ENCODE peak calls at places on chromosomes 6 and 20, in six cellular contexts. B is esophagus muscularis mucosa, K is HepG2, D is GM12865, O is breast epithelium, Q is ELR. V is an unnamed sample.

GRCh38 chr6:29965873-29966601 is 23.7 kb downstream of the HLA-A start:
- DNase-seq in B (no peak), K (peak; percentile 95), D (peak; percentile 77), O (peak; percentile 67), Q (peak; percentile 76), V (peak; percentile 89)

GRCh38 chr6:34223381-34223963 is 13.2 kb upstream of the HMGA1 start:
- DNase-seq in B (no peak), K (no peak), D (no peak), O (no peak), Q (no peak), V (no peak)

GRCh38 chr6:143677891-143678737 is at the start of gene PHACTR2:
- DNase-seq in B (peak; percentile 94), K (peak; percentile 76), D (no peak), O (peak; percentile 57), Q (peak; percentile 78), V (peak; percentile 52)

GRCh38 chr6:31057426-31058003 is 47.2 kb downstream of the MUC22 start:
- DNase-seq in B (no peak), K (no peak), D (no peak), O (no peak), Q (peak; percentile 71), V (peak; percentile 20)

GRCh38 chr6:15110721-15111354 is 135.0 kb upstream of the JARID2 start:
- DNase-seq in B (no peak), K (no peak), D (no peak), O (no peak), Q (no peak), V (no peak)

GRCh38 chr6:147081210-147081609 is 123.0 kb upstream of the STXBP5 start:
- DNase-seq in B (no peak), K (no peak), D (no peak), O (no peak), Q (no peak), V (no peak)

GRCh38 chr20:64143018-64143801 is 21.0 kb upstream of the MYT1 start:
- DNase-seq in B (no peak), K (no peak), D (no peak), O (peak; percentile 24), Q (no peak), V (no peak)

GRCh38 chr6:72955666-72956065 is 269.6 kb downstream of the KHDC1L start:
- DNase-seq in B (no peak), K (no peak), D (peak; percentile 17), O (no peak), Q (peak; percentile 28), V (no peak)

GRCh38 chr6:161837854-161838253 is 564.0 kb upstream of the AGPAT4 start:
- DNase-seq in B (peak; percentile 45), K (no peak), D (no peak), O (no peak), Q (peak; percentile 1), V (peak; percentile 62)

GRCh38 chr6:87155272-87155919 is at the start of gene ZNF292:
- DNase-seq in B (peak; percentile 99), K (peak; percentile 93), D (peak; percentile 99), O (peak; percentile 93), Q (peak; percentile 99), V (peak; percentile 96)

GRCh38 chr6:112710710-112711109 is 363.6 kb downstream of the RFPL4B start:
- DNase-seq in B (no peak), K (no peak), D (no peak), O (no peak), Q (no peak), V (no peak)

GRCh38 chr20:51489611-51490010 is 52.9 kb downstream of the NFATC2 start:
- DNase-seq in B (no peak), K (no peak), D (no peak), O (no peak), Q (no peak), V (no peak)

GRCh38 chr6:168968228-168968627 is 285.4 kb downstream of the THBS2 start:
- DNase-seq in B (no peak), K (peak; percentile 44), D (peak; percentile 54), O (no peak), Q (peak; percentile 92), V (peak; percentile 85)

GRCh38 chr6:31113861-31114539 is 600 bp upstream of the PSORS1C1 start:
- DNase-seq in B (no peak), K (no peak), D (no peak), O (no peak), Q (no peak), V (peak; percentile 18)

GRCh38 chr6:70956451-70957283 is at the start of gene B3GAT2:
- DNase-seq in B (no peak), K (no peak), D (peak; percentile 9), O (no peak), Q (peak; percentile 12), V (no peak)

GRCh38 chr20:42125426-42125825 is 507.2 kb upstream of the CHD6 start:
- DNase-seq in B (no peak), K (no peak), D (no peak), O (no peak), Q (no peak), V (no peak)

GRCh38 chr20:17538517-17539170 is 7.5 kb upstream of the BFSP1 start:
- DNase-seq in B (no peak), K (no peak), D (peak; percentile 65), O (no peak), Q (peak; percentile 40), V (no peak)

GRCh38 chr6:81589465-81590313 is 162.8 kb downstream of the TENT5A start:
- DNase-seq in B (no peak), K (peak; percentile 3), D (no peak), O (no peak), Q (no peak), V (no peak)